ENCODE peak calls at places on chromosome 13, in nine cellular contexts. L is psoas muscle; J is ovary; T is stomach; E is body of pancreas; Z is CD8-positive, alpha-beta memory T cell; Q is left lung; I is esophagus squamous epithelium; Y is aorta. V is an unnamed sample.
A peak's percentile ranks its signal among the peaks of the same experiment; 100 is the strongest.

GRCh38 chr13:30409911-30410704 is 12.2 kb upstream of the UBE2L5 start:
- DNase-seq in E (peak; percentile 31), Y (no peak), L (no peak), I (no peak), Q (no peak), T (no peak), Z (no peak), J (peak; percentile 44), V (no peak)

GRCh38 chr13:41802684-41803554 is 158.0 kb downstream of the VWA8 start:
- DNase-seq in L (no peak), Z (no peak), J (no peak), I (no peak), E (no peak), Y (no peak), Q (no peak), T (no peak), V (no peak)

GRCh38 chr13:101988140-101988539 is 413.7 kb downstream of the FGF14 start:
- DNase-seq in J (no peak), Y (no peak), T (no peak), Q (no peak), E (no peak), L (no peak), I (no peak), Z (no peak), V (no peak)

GRCh38 chr13:31208554-31209122 is 8.9 kb downstream of the B3GLCT start:
- DNase-seq in Z (no peak), J (no peak), I (no peak), Q (no peak), E (no peak), T (no peak), Y (no peak), L (no peak), V (no peak)

GRCh38 chr13:105165449-105166125 is 1369.9 kb downstream of the EFNB2 start:
- DNase-seq in Q (peak; percentile 56), J (no peak), T (no peak), I (no peak), Z (peak; percentile 20), Y (no peak), L (no peak), E (no peak), V (no peak)

GRCh38 chr13:80084086-80084676 is 256.7 kb downstream of the SPRY2 start:
- DNase-seq in E (peak; percentile 13), J (no peak), L (no peak), I (no peak), T (no peak), Z (no peak), Q (no peak), Y (no peak), V (no peak)

GRCh38 chr13:112171570-112171965 is 104.6 kb downstream of the SOX1 start:
- DNase-seq in E (no peak), Y (peak; percentile 55), I (no peak), T (no peak), Z (no peak), Q (no peak), L (no peak), J (no peak), V (no peak)

GRCh38 chr13:71412231-71412630 is 454.8 kb downstream of the DACH1 start:
- DNase-seq in L (no peak), J (no peak), E (no peak), Q (no peak), T (no peak), Z (no peak), I (no peak), Y (no peak), V (no peak)

GRCh38 chr13:27372896-27373295 is 51.5 kb upstream of the GTF3A start:
- DNase-seq in L (no peak), Z (no peak), Q (peak; percentile 78), I (no peak), E (peak; percentile 95), T (peak; percentile 80), Y (no peak), J (no peak), V (no peak)

GRCh38 chr13:64052526-64052925 is 2636.9 kb upstream of the PCDH20 start:
- DNase-seq in J (no peak), Q (no peak), Y (no peak), E (no peak), I (no peak), L (no peak), Z (no peak), T (no peak), V (no peak)

GRCh38 chr13:64051278-64051677 is 2635.6 kb upstream of the PCDH20 start:
- DNase-seq in I (no peak), T (no peak), Z (no peak), Y (no peak), J (no peak), Q (no peak), L (no peak), E (no peak), V (no peak)

GRCh38 chr13:64057372-64058020 is 2641.8 kb upstream of the PCDH20 start:
- DNase-seq in Z (no peak), J (no peak), Y (no peak), T (no peak), Q (no peak), E (no peak), I (no peak), L (no peak), V (no peak)

DNA sequence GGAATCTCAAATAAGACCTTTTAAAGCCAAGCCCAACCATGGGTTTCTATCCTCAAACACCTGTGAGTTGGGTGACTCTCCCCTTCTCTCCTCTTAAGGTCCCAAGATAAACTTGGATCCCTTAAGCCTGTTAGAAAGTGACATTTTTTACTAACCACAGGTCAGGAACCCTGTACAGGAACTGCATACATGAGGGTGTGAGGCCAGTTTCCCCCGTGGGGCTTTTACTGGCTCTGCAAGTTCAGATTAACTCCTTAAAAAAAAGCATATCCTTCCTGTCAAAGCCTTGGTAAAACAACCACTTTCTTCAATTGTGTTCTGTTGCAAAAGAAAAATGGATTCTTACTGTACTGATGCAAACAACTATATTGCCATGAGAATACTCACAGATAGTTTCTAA is 2638.7 kb upstream of the PCDH20 start:
- DNase-seq in J (no peak), Z (no peak), L (no peak), T (no peak), Y (no peak), E (no peak), I (no peak), Q (no peak), V (no peak)
- H3K27ac ChIP-seq in J (no peak overlapping the region), Z (no peak overlapping the region), L (no peak overlapping the region), T (no peak overlapping the region), Y (no peak overlapping the region), E (no peak overlapping the region), I (no peak overlapping the region), Q (no peak overlapping the region), V (no peak overlapping the region)

GRCh38 chr13:77479326-77479725 is 56.2 kb upstream of the SCEL start:
- DNase-seq in L (no peak), Z (no peak), Q (no peak), Y (no peak), I (no peak), T (no peak), E (no peak), J (no peak), V (no peak)

GRCh38 chr13:77476456-77476855 is 59.0 kb upstream of the SCEL start:
- DNase-seq in J (no peak), Y (no peak), I (no peak), Q (no peak), E (no peak), Z (no peak), T (no peak), L (no peak), V (no peak)

GRCh38 chr13:77477299-77477848 is 58.1 kb upstream of the SCEL start:
- DNase-seq in Q (no peak), Z (no peak), T (no peak), Y (no peak), E (no peak), I (no peak), L (no peak), J (no peak), V (no peak)

GRCh38 chr13:77480071-77480470 is 55.4 kb upstream of the SCEL start:
- DNase-seq in Z (no peak), J (no peak), L (no peak), Y (no peak), I (no peak), E (no peak), Q (no peak), T (no peak), V (no peak)

GRCh38 chr13:77478645-77478997 is 56.9 kb upstream of the SCEL start:
- DNase-seq in Z (no peak), I (no peak), Y (no peak), T (no peak), E (no peak), J (no peak), L (no peak), Q (no peak), V (no peak)
- H3K4me1 ChIP-seq in Z (no peaks in the 10 kb centered on the region), I (peaks cover 7% of the 10 kb centered on the region), Y (no peaks in the 10 kb centered on the region), T (no peaks in the 10 kb centered on the region), E (no peaks in the 10 kb centered on the region), J (no peaks in the 10 kb centered on the region), L (peaks cover 7% of the 10 kb centered on the region), Q (no peaks in the 10 kb centered on the region), V (no peaks in the 10 kb centered on the region)

GRCh38 chr13:97225533-97225932 is 3.4 kb downstream of the MBNL2 start:
- DNase-seq in J (no peak), E (no peak), Z (no peak), Y (no peak), T (no peak), I (no peak), Q (no peak), L (no peak), V (no peak)

GRCh38 chr13:97226013-97226412 is 3.9 kb downstream of the MBNL2 start:
- DNase-seq in I (no peak), Q (no peak), L (no peak), Y (no peak), E (peak; percentile 53), T (no peak), Z (no peak), J (no peak), V (peak; percentile 16)

GRCh38 chr13:97228850-97229521 is 6.9 kb downstream of the MBNL2 start:
- DNase-seq in L (no peak), T (no peak), J (no peak), Z (no peak), E (no peak), Q (no peak), Y (no peak), I (no peak), V (no peak)

GRCh38 chr13:97224544-97225324 is 2.6 kb downstream of the MBNL2 start:
- DNase-seq in E (peak; percentile 89), Q (no peak), J (peak; percentile 54), L (no peak), Z (peak; percentile 60), T (peak; percentile 70), Y (no peak), I (no peak), V (no peak)

GRCh38 chr13:97226788-97227627 is 4.9 kb downstream of the MBNL2 start:
- DNase-seq in T (peak; percentile 34), Q (no peak), I (no peak), J (no peak), Y (no peak), L (no peak), Z (peak; percentile 55), E (peak; percentile 59), V (no peak)
- H3K27ac ChIP-seq in T (peak overlapping the region; percentile 93), Q (peak overlapping the region; percentile 47), I (peak overlapping the region; percentile 93), J (peak overlapping the region; percentile 85), Y (no peak overlapping the region), L (peak overlapping the region; percentile 89), Z (peak overlapping the region; percentile 78), E (peak overlapping the region; percentile 96), V (peak overlapping the region; percentile 85)

GRCh38 chr13:51726446-51727185 is 77.3 kb downstream of the DHRS12 start:
- DNase-seq in Y (no peak), L (no peak), Q (no peak), T (no peak), E (peak; percentile 56), J (no peak), Z (no peak), I (no peak), V (no peak)
- H3K4me1 ChIP-seq in Y (peaks cover 31% of the 10 kb centered on the region), L (peaks cover 4% of the 10 kb centered on the region), Q (peaks cover 4% of the 10 kb centered on the region), T (peaks cover 33% of the 10 kb centered on the region), E (peaks cover 72% of the 10 kb centered on the region), J (peaks cover 19% of the 10 kb centered on the region), Z (no peaks in the 10 kb centered on the region), I (peaks cover 13% of the 10 kb centered on the region), V (no peaks in the 10 kb centered on the region)